ENCODE peak calls at places on chromosome 15, in eight cellular contexts. O is stomach, D is upper lobe of left lung, S is transverse colon, V is breast epithelium, R is HCT116, Y is HepG2, W is suprapubic skin. E is an unnamed sample.

GRCh38 chr15:95994418-95994817 is 336.1 kb upstream of the NR2F2 start:
- DNase-seq in O (no peak), D (no peak), S (no peak), V (no peak), R (no peak), Y (no peak), W (no peak), E (no peak)

GRCh38 chr15:58510715-58511465 is 79.1 kb downstream of the LIPC start:
- DNase-seq in O (no peak), D (no peak), S (no peak), V (no peak), R (no peak), Y (no peak), W (no peak), E (no peak)

GRCh38 chr15:34158355-34158754 is 51.5 kb downstream of the KATNBL1 start:
- DNase-seq in O (no peak), D (no peak), S (no peak), V (no peak), R (no peak), Y (peak; percentile 63), W (no peak), E (no peak)

GRCh38 chr15:80567721-80568157 is 127.4 kb upstream of the ABHD17C start:
- DNase-seq in O (peak; percentile 49), D (no peak), S (peak; percentile 54), V (no peak), R (peak; percentile 72), Y (peak; percentile 72), W (no peak), E (no peak)

GRCh38 chr15:62503451-62503850 is 338.4 kb upstream of the C2CD4B start:
- DNase-seq in O (no peak), D (no peak), S (no peak), V (no peak), R (no peak), Y (no peak), W (no peak), E (no peak)

GRCh38 chr15:82663186-82663600 is 16.0 kb upstream of the CPEB1 start:
- DNase-seq in O (peak; percentile 49), D (no peak), S (peak; percentile 25), V (no peak), R (no peak), Y (peak; percentile 36), W (peak; percentile 77), E (no peak)

GRCh38 chr15:26970712-26971210 is at the start of gene GABRG3:
- DNase-seq in O (no peak), D (peak; percentile 44), S (no peak), V (no peak), R (no peak), Y (no peak), W (no peak), E (no peak)

GRCh38 chr15:42010434-42010833 is 10.4 kb downstream of the PLA2G4E start:
- DNase-seq in O (no peak), D (no peak), S (no peak), V (no peak), R (peak; percentile 13), Y (no peak), W (no peak), E (no peak)

GRCh38 chr15:23912191-23912590 is 225.1 kb upstream of the NDN start:
- DNase-seq in O (no peak), D (peak; percentile 44), S (no peak), V (no peak), R (no peak), Y (no peak), W (no peak), E (no peak)

GRCh38 chr15:56244237-56244810 is 645 bp upstream of the RFX7 start:
- DNase-seq in O (peak; percentile 27), D (no peak), S (peak; percentile 38), V (no peak), R (no peak), Y (peak; percentile 82), W (peak; percentile 77), E (peak; percentile 91)

GRCh38 chr15:57731543-57732103 is 25.1 kb downstream of the POLR2M start:
- DNase-seq in O (no peak), D (no peak), S (no peak), V (no peak), R (no peak), Y (no peak), W (no peak), E (peak; percentile 74)

GRCh38 chr15:40333922-40334492 is 6.7 kb downstream of the CCDC9B start:
- DNase-seq in O (no peak), D (peak; percentile 44), S (peak; percentile 56), V (no peak), R (no peak), Y (no peak), W (no peak), E (peak; percentile 95)

GRCh38 chr15:64810499-64811326 is 14.7 kb downstream of the PIF1 start:
- DNase-seq in O (no peak), D (no peak), S (no peak), V (no peak), R (no peak), Y (no peak), W (no peak), E (no peak)

GRCh38 chr15:41490355-41490754 is 3.3 kb upstream of the ITPKA start:
- DNase-seq in O (no peak), D (no peak), S (no peak), V (no peak), R (peak; percentile 89), Y (peak; percentile 46), W (no peak), E (no peak)

GRCh38 chr15:64770626-64771025 is 4.8 kb downstream of the RBPMS2 start:
- DNase-seq in O (no peak), D (no peak), S (no peak), V (no peak), R (no peak), Y (no peak), W (no peak), E (no peak)

DNA sequence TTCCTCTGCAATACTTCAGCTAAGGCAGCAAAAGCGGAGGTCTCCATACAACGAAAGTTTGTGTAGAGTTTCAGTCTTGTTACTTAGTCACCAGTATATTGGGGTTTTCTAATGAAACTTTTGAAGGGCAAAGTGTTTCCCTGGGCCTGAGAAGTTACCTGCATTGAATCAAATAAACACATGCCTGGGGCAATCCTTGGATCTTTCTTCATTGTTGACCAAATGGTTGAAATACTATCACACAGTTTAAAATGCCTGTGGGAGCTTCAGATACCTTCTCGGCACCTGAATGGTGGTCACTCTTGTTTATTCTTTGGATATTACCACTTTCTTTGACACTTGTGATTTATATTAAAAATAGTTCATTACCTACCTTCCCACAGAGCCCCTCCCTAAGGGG is 988 bp upstream of the CHSY1 start:
- DNase-seq in O (no peak), D (no peak), S (no peak), V (no peak), R (no peak), Y (no peak), W (no peak), E (no peak)
- H3K27ac ChIP-seq in O (peak overlapping the region; percentile 97), D (peak overlapping the region; percentile 89), S (peak overlapping the region; percentile 95), V (peak overlapping the region; percentile 97), R (peak overlapping the region; percentile 81), Y (no peak overlapping the region), W (peak overlapping the region; percentile 97), E (peak overlapping the region; percentile 94)

GRCh38 chr15:70035719-70036077 is 62.0 kb downstream of the TLE3 start:
- DNase-seq in O (no peak), D (no peak), S (peak; percentile 62), V (peak; percentile 19), R (no peak), Y (no peak), W (peak; percentile 50), E (no peak)

GRCh38 chr15:70038730-70039392 is 58.9 kb downstream of the TLE3 start:
- DNase-seq in O (no peak), D (no peak), S (no peak), V (peak; percentile 20), R (no peak), Y (no peak), W (no peak), E (no peak)

GRCh38 chr15:70035051-70035718 is 62.5 kb downstream of the TLE3 start:
- DNase-seq in O (no peak), D (no peak), S (no peak), V (peak; percentile 22), R (no peak), Y (no peak), W (no peak), E (no peak)

GRCh38 chr15:70034596-70034995 is 63.1 kb downstream of the TLE3 start:
- DNase-seq in O (no peak), D (no peak), S (no peak), V (no peak), R (no peak), Y (no peak), W (no peak), E (no peak)

DNA sequence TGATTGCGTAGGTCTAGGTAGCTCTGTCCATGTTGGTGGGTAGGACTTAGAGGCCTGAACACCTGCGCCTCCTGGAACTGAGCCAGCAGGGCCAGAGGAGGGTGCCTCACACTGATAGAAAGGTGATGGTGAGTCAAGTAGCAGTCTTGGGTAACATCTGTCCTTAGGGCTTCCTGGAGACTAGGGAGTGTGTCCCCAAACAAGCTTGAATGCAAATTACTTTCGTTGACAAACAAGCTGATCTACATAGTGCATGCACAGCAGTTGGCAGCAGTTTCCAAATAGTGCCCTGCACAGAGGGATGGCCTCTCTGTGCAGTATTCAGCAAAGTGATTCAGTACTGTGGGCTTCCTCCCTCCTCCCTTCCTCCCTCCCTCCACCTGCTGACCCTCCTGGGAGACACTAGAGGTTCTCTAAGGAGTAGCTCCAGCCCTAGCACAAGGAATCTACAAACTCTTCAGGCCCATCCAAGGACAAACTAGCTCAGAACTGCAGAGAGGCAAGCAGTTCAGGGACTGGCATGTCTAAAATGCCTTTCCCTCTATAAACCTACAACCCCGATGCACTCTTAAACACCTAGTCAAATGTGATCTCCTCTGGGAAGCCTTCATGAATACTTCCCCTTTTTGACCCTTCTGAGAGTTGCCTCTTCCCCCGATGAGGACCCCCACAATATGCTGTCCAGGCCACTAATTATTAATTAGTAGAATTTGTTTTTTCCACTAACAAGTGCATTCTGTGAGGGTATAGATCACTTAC is 61.0 kb downstream of the TLE3 start:
- DNase-seq in O (peak; percentile 40), D (no peak), S (peak; percentile 83), V (peak; percentile 14), R (no peak), Y (no peak), W (peak; percentile 11), E (no peak)
- TF ChIP-seq POLR2AphosphoS5 in O (no peak), D (no peak), S (peak; percentile 51), V (no peak), R (no peak), Y (no peak), W (no peak), E (no peak)

GRCh38 chr15:66386204-66387123 is at the start of gene MAP2K1:
- DNase-seq in O (peak; percentile 99), D (peak; percentile 99), S (peak; percentile 99), V (peak; percentile 98), R (peak; percentile 90), Y (peak; percentile 92), W (peak; percentile 99), E (peak; percentile 99)
- TF ChIP-seq POLR2A in O (peak; percentile 64), D (peak; percentile 84), S (peak; percentile 81), V (no peak), R (peak; percentile 52), Y (peak; percentile 67), W (no peak), E (peak; percentile 43)

GRCh38 chr15:99122831-99123705 is 18.2 kb downstream of the SYNM start:
- DNase-seq in O (no peak), D (no peak), S (no peak), V (no peak), R (no peak), Y (no peak), W (no peak), E (no peak)
- H3K27ac ChIP-seq in O (peak overlapping the region; percentile 87), D (peak overlapping the region; percentile 59), S (peak overlapping the region; percentile 91), V (peak overlapping the region; percentile 95), R (peak overlapping the region; percentile 99), Y (peak overlapping the region; percentile 59), W (peak overlapping the region; percentile 42), E (peak overlapping the region; percentile 98)

GRCh38 chr15:94004697-94005096 is 226.7 kb upstream of the MCTP2 start:
- DNase-seq in O (no peak), D (no peak), S (peak; percentile 13), V (no peak), R (no peak), Y (no peak), W (peak; percentile 82), E (peak; percentile 95)

GRCh38 chr15:94008101-94009080 is 223.0 kb upstream of the MCTP2 start:
- DNase-seq in O (no peak), D (no peak), S (no peak), V (no peak), R (no peak), Y (no peak), W (no peak), E (no peak)
- TF ChIP-seq POLR2AphosphoS5 in O (no peak), D (no peak), S (no peak), V (no peak), R (no peak), Y (no peak), W (no peak), E (no peak)

E was measured in esophagus muscularis mucosa.